ENCODE peak calls at places on chromosomes 13 and 19, in eight cellular contexts. One of them, this sample, is unnamed.

GRCh38 chr13:85312071-85312470 is 487.1 kb downstream of the SLITRK6 start:
- DNase-seq in heart right ventricle: no peak
- DNase-seq in fibroblast of lung: no peak
- DNase-seq in astrocyte of the spinal cord: no peak
- DNase-seq in cardiac fibroblast: no peak
- DNase-seq in heart left ventricle: no peak
- DNase-seq in MM.1S: no peak
- DNase-seq in left ventricle myocardium inferior: no peak
- DNase-seq in this sample: no peak

GRCh38 chr13:26460652-26461051 is 96.8 kb upstream of the WASF3 start:
- DNase-seq in heart right ventricle: peak
- DNase-seq in fibroblast of lung: no peak
- DNase-seq in astrocyte of the spinal cord: peak
- DNase-seq in cardiac fibroblast: peak
- DNase-seq in heart left ventricle: peak
- DNase-seq in MM.1S: no peak
- DNase-seq in left ventricle myocardium inferior: peak
- DNase-seq in this sample: no peak

GRCh38 chr19:6654347-6655310 is 15.3 kb downstream of the TNFSF14 start:
- DNase-seq in heart right ventricle: no peak
- DNase-seq in fibroblast of lung: no peak
- DNase-seq in astrocyte of the spinal cord: no peak
- DNase-seq in cardiac fibroblast: no peak
- DNase-seq in heart left ventricle: no peak
- DNase-seq in MM.1S: no peak
- DNase-seq in left ventricle myocardium inferior: no peak
- DNase-seq in this sample: peak

GRCh38 chr13:67158903-67159302 is 71.2 kb downstream of the PCDH9 start:
- DNase-seq in heart right ventricle: no peak
- DNase-seq in fibroblast of lung: no peak
- DNase-seq in astrocyte of the spinal cord: no peak
- DNase-seq in cardiac fibroblast: no peak
- DNase-seq in heart left ventricle: no peak
- DNase-seq in MM.1S: no peak
- DNase-seq in left ventricle myocardium inferior: no peak
- DNase-seq in this sample: no peak

GRCh38 chr13:52393572-52394357 is 12.2 kb downstream of the THSD1 start:
- DNase-seq in heart right ventricle: no peak
- DNase-seq in fibroblast of lung: no peak
- DNase-seq in astrocyte of the spinal cord: no peak
- DNase-seq in cardiac fibroblast: no peak
- DNase-seq in heart left ventricle: no peak
- DNase-seq in MM.1S: no peak
- DNase-seq in left ventricle myocardium inferior: no peak
- DNase-seq in this sample: no peak

GRCh38 chr19:44757735-44758505 is 9.4 kb downstream of the BCL3 start:
- DNase-seq in heart right ventricle: peak
- DNase-seq in fibroblast of lung: peak
- DNase-seq in astrocyte of the spinal cord: peak
- DNase-seq in cardiac fibroblast: peak
- DNase-seq in heart left ventricle: peak
- DNase-seq in MM.1S: no peak
- DNase-seq in left ventricle myocardium inferior: peak
- DNase-seq in this sample: no peak

GRCh38 chr19:5001547-5002131 is 32.7 kb downstream of the KDM4B start:
- DNase-seq in heart right ventricle: no peak
- DNase-seq in fibroblast of lung: peak
- DNase-seq in astrocyte of the spinal cord: peak
- DNase-seq in cardiac fibroblast: peak
- DNase-seq in heart left ventricle: peak
- DNase-seq in MM.1S: peak
- DNase-seq in left ventricle myocardium inferior: no peak
- DNase-seq in this sample: peak

GRCh38 chr13:77543711-77544110 is 8.2 kb downstream of the SCEL start:
- DNase-seq in heart right ventricle: no peak
- DNase-seq in fibroblast of lung: peak
- DNase-seq in astrocyte of the spinal cord: no peak
- DNase-seq in cardiac fibroblast: no peak
- DNase-seq in heart left ventricle: no peak
- DNase-seq in MM.1S: no peak
- DNase-seq in left ventricle myocardium inferior: no peak
- DNase-seq in this sample: no peak

GRCh38 chr13:104376588-104376987 is 1310.4 kb upstream of the SLC10A2 start:
- DNase-seq in heart right ventricle: no peak
- DNase-seq in fibroblast of lung: no peak
- DNase-seq in astrocyte of the spinal cord: no peak
- DNase-seq in cardiac fibroblast: no peak
- DNase-seq in heart left ventricle: no peak
- DNase-seq in MM.1S: no peak
- DNase-seq in left ventricle myocardium inferior: no peak
- DNase-seq in this sample: no peak

GRCh38 chr13:75444016-75444415 is 38.0 kb downstream of the TBC1D4 start:
- DNase-seq in heart right ventricle: no peak
- DNase-seq in fibroblast of lung: no peak
- DNase-seq in astrocyte of the spinal cord: no peak
- DNase-seq in cardiac fibroblast: no peak
- DNase-seq in heart left ventricle: no peak
- DNase-seq in MM.1S: no peak
- DNase-seq in left ventricle myocardium inferior: no peak
- DNase-seq in this sample: no peak

GRCh38 chr13:34867590-34867989 is 74.5 kb upstream of the NBEA start:
- DNase-seq in heart right ventricle: no peak
- DNase-seq in fibroblast of lung: peak
- DNase-seq in astrocyte of the spinal cord: peak
- DNase-seq in cardiac fibroblast: peak
- DNase-seq in heart left ventricle: no peak
- DNase-seq in MM.1S: no peak
- DNase-seq in left ventricle myocardium inferior: no peak
- DNase-seq in this sample: no peak

GRCh38 chr19:16739546-16739945 is 19.9 kb downstream of the NWD1 start:
- DNase-seq in heart right ventricle: no peak
- DNase-seq in fibroblast of lung: no peak
- DNase-seq in astrocyte of the spinal cord: no peak
- DNase-seq in cardiac fibroblast: no peak
- DNase-seq in heart left ventricle: no peak
- DNase-seq in MM.1S: no peak
- DNase-seq in left ventricle myocardium inferior: no peak
- DNase-seq in this sample: no peak

GRCh38 chr13:106133025-106133424 is 402.4 kb downstream of the EFNB2 start:
- DNase-seq in heart right ventricle: no peak
- DNase-seq in fibroblast of lung: peak
- DNase-seq in astrocyte of the spinal cord: peak
- DNase-seq in cardiac fibroblast: peak
- DNase-seq in heart left ventricle: no peak
- DNase-seq in MM.1S: no peak
- DNase-seq in left ventricle myocardium inferior: no peak
- DNase-seq in this sample: no peak

GRCh38 chr13:42594577-42595571 is 20.9 kb downstream of the TNFSF11 start:
- DNase-seq in heart right ventricle: no peak
- DNase-seq in fibroblast of lung: peak
- DNase-seq in astrocyte of the spinal cord: peak
- DNase-seq in cardiac fibroblast: peak
- DNase-seq in heart left ventricle: peak
- DNase-seq in MM.1S: peak
- DNase-seq in left ventricle myocardium inferior: no peak
- DNase-seq in this sample: peak

GRCh38 chr19:55369651-55370304 is 485 bp downstream of the IL11 start:
- DNase-seq in heart right ventricle: no peak
- DNase-seq in fibroblast of lung: peak
- DNase-seq in astrocyte of the spinal cord: peak
- DNase-seq in cardiac fibroblast: peak
- DNase-seq in heart left ventricle: no peak
- DNase-seq in MM.1S: no peak
- DNase-seq in left ventricle myocardium inferior: no peak
- DNase-seq in this sample: no peak

GRCh38 chr19:50513746-50514345 is at the start of gene ASPDH:
- DNase-seq in heart right ventricle: no peak
- DNase-seq in fibroblast of lung: no peak
- DNase-seq in astrocyte of the spinal cord: no peak
- DNase-seq in cardiac fibroblast: no peak
- DNase-seq in heart left ventricle: no peak
- DNase-seq in MM.1S: no peak
- DNase-seq in left ventricle myocardium inferior: no peak
- DNase-seq in this sample: no peak

GRCh38 chr13:109191422-109191821 is 562.0 kb downstream of the MYO16 start:
- DNase-seq in heart right ventricle: peak
- DNase-seq in fibroblast of lung: no peak
- DNase-seq in astrocyte of the spinal cord: no peak
- DNase-seq in cardiac fibroblast: no peak
- DNase-seq in heart left ventricle: peak
- DNase-seq in MM.1S: no peak
- DNase-seq in left ventricle myocardium inferior: peak
- DNase-seq in this sample: no peak

GRCh38 chr13:37127706-37128241 is 22.3 kb upstream of the CSNK1A1L start:
- DNase-seq in heart right ventricle: no peak
- DNase-seq in fibroblast of lung: peak
- DNase-seq in astrocyte of the spinal cord: peak
- DNase-seq in cardiac fibroblast: peak
- DNase-seq in heart left ventricle: peak
- DNase-seq in MM.1S: no peak
- DNase-seq in left ventricle myocardium inferior: no peak
- DNase-seq in this sample: no peak

GRCh38 chr19:55907286-55907685 is 24.9 kb downstream of the NLRP13 start:
- DNase-seq in heart right ventricle: no peak
- DNase-seq in fibroblast of lung: no peak
- DNase-seq in astrocyte of the spinal cord: no peak
- DNase-seq in cardiac fibroblast: no peak
- DNase-seq in heart left ventricle: no peak
- DNase-seq in MM.1S: no peak
- DNase-seq in left ventricle myocardium inferior: no peak
- DNase-seq in this sample: no peak

GRCh38 chr13:87124785-87125074 is 546.4 kb upstream of the SLITRK5 start:
- DNase-seq in heart right ventricle: no peak
- DNase-seq in fibroblast of lung: no peak
- DNase-seq in astrocyte of the spinal cord: no peak
- DNase-seq in cardiac fibroblast: no peak
- DNase-seq in heart left ventricle: no peak
- DNase-seq in MM.1S: no peak
- DNase-seq in left ventricle myocardium inferior: no peak
- DNase-seq in this sample: no peak

DNA sequence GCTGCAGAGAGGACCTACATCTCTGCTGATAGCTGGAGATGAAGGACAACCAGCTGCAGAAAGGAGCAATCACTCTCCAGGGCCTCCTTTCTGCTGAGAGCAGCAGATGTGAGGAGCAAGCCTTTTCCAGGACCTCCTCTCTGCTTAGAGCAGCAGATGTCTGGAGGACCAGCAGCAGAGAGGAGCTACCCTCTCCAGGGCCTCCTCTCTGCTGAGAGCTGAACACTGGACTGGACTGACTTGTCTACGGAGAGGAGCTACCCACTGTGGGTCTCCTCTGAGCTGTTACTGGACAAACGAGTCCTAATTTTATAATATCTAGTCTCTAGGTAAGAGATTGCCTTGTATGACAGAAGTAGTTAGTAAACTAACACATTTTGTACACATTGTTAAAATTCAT is 40.8 kb upstream of the FLT1 start:
- DNase-seq in heart right ventricle: no peak
- DNase-seq in fibroblast of lung: no peak
- DNase-seq in astrocyte of the spinal cord: no peak
- DNase-seq in cardiac fibroblast: no peak
- DNase-seq in heart left ventricle: no peak
- DNase-seq in MM.1S: no peak
- DNase-seq in left ventricle myocardium inferior: no peak
- DNase-seq in this sample: no peak
- H3K4me3 ChIP-seq in heart right ventricle: no peak
- H3K4me3 ChIP-seq in fibroblast of lung: no peak
- H3K4me3 ChIP-seq in astrocyte of the spinal cord: no peak
- H3K4me3 ChIP-seq in cardiac fibroblast: no peak
- H3K4me3 ChIP-seq in heart left ventricle: no peak
- H3K4me3 ChIP-seq in MM.1S: no peak
- H3K4me3 ChIP-seq in left ventricle myocardium inferior: no peak
- H3K4me3 ChIP-seq in this sample: no peak

DNA sequence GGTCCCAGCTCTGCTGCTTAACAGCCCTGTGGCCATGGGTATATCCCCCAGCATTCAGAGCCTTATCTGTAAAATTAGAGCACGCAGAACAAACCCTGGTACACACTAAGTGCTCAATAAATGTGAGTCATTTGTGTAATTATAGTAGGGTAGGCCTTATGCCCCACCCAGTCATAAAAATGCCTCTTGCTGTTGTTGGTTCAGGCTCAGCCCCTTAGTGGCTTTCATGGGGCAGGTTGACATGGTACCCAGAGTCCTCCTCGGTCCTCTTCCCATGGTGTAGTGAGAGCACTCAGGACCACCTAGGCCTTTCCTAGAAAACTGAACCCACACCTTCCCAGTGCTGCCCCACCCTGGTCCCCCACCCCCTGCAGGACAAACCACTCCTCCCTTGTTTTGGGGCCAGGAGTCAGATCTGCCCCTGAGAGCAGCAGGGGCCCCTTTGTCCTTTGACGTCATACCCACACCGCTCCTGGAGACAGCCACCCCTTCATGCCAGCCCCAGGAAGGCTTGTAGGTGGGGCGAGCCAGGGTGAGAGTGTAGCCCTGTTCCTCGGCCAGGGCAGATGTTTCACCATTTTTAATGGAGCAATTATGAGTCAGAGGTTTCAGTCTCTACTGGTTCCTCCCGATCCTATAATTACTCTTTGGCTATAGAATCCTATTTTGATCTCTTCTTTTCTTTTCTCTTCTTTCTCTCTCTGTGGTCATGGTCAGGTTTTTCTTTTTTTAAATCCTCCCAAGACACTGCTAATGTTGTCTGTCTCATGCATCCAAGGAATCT is 36.8 kb downstream of the ACTN4 start:
- DNase-seq in heart right ventricle: peak
- DNase-seq in fibroblast of lung: peak
- DNase-seq in astrocyte of the spinal cord: peak
- DNase-seq in cardiac fibroblast: peak
- DNase-seq in heart left ventricle: no peak
- DNase-seq in MM.1S: peak
- DNase-seq in left ventricle myocardium inferior: peak
- DNase-seq in this sample: no peak
- H3K4me3 ChIP-seq in heart right ventricle: no peak
- H3K4me3 ChIP-seq in fibroblast of lung: peak
- H3K4me3 ChIP-seq in astrocyte of the spinal cord: no peak
- H3K4me3 ChIP-seq in cardiac fibroblast: no peak
- H3K4me3 ChIP-seq in heart left ventricle: no peak
- H3K4me3 ChIP-seq in MM.1S: no peak
- H3K4me3 ChIP-seq in left ventricle myocardium inferior: no peak
- H3K4me3 ChIP-seq in this sample: no peak

DNA sequence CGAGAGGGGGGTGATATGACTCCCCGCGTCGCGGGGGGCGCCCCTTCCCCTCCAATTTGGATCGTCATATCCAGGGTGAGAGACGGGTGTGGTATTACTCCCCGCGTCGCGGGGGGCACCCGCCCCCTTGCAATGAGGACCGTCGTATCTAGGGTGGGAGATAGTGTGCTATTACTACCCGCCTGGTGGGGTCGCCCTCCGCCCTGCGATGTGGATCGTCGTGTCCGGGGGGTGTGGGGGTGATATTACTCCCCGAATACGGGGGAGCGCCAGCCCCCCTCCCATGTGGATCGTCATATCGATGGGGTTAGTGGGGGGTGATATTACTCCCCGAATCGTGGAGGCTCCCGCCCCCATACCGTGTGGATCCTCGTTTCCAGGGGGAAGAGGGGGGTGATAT is 29.2 kb upstream of the RGCC start:
- DNase-seq in heart right ventricle: peak
- DNase-seq in fibroblast of lung: no peak
- DNase-seq in astrocyte of the spinal cord: no peak
- DNase-seq in cardiac fibroblast: no peak
- DNase-seq in heart left ventricle: no peak
- DNase-seq in MM.1S: no peak
- DNase-seq in left ventricle myocardium inferior: no peak
- DNase-seq in this sample: no peak
- H3K4me3 ChIP-seq in heart right ventricle: peak
- H3K4me3 ChIP-seq in fibroblast of lung: peak
- H3K4me3 ChIP-seq in astrocyte of the spinal cord: peak
- H3K4me3 ChIP-seq in cardiac fibroblast: no peak
- H3K4me3 ChIP-seq in heart left ventricle: peak
- H3K4me3 ChIP-seq in MM.1S: no peak
- H3K4me3 ChIP-seq in left ventricle myocardium inferior: peak
- H3K4me3 ChIP-seq in this sample: no peak

GRCh38 chr13:50123002-50123401 is 107.8 kb downstream of the KCNRG start:
- DNase-seq in heart right ventricle: no peak
- DNase-seq in fibroblast of lung: no peak
- DNase-seq in astrocyte of the spinal cord: no peak
- DNase-seq in cardiac fibroblast: no peak
- DNase-seq in heart left ventricle: no peak
- DNase-seq in MM.1S: no peak
- DNase-seq in left ventricle myocardium inferior: no peak
- DNase-seq in this sample: no peak
- H3K4me3 ChIP-seq in heart right ventricle: peak
- H3K4me3 ChIP-seq in fibroblast of lung: peak
- H3K4me3 ChIP-seq in astrocyte of the spinal cord: peak
- H3K4me3 ChIP-seq in cardiac fibroblast: no peak
- H3K4me3 ChIP-seq in heart left ventricle: peak
- H3K4me3 ChIP-seq in MM.1S: peak
- H3K4me3 ChIP-seq in left ventricle myocardium inferior: peak
- H3K4me3 ChIP-seq in this sample: peak